ENCODE peak calls at places on chromosomes 3 and 15, in five cellular contexts. One of them, this sample, is unnamed.

GRCh38 chr3:7445331-7445730 is 584.4 kb downstream of the GRM7 start:
- DNase-seq in SK-N-SH: no peak
- DNase-seq in mammary epithelial cell: no peak
- DNase-seq in A549: no peak
- DNase-seq in ascending aorta: no peak
- DNase-seq in this sample: no peak

GRCh38 chr3:19881036-19881435 is 53.0 kb downstream of the EFHB start:
- DNase-seq in SK-N-SH: no peak
- DNase-seq in mammary epithelial cell: no peak
- DNase-seq in A549: no peak
- DNase-seq in ascending aorta: no peak
- DNase-seq in this sample: no peak

GRCh38 chr3:14318638-14319037 is 83.8 kb upstream of the SLC6A6 start:
- DNase-seq in SK-N-SH: no peak
- DNase-seq in mammary epithelial cell: no peak
- DNase-seq in A549: no peak
- DNase-seq in ascending aorta: no peak
- DNase-seq in this sample: no peak

GRCh38 chr3:119309591-119309990 is 15.4 kb downstream of the ARHGAP31 start:
- DNase-seq in SK-N-SH: no peak
- DNase-seq in mammary epithelial cell: no peak
- DNase-seq in A549: no peak
- DNase-seq in ascending aorta: no peak
- DNase-seq in this sample: no peak

GRCh38 chr3:25027639-25028038 is 400.4 kb upstream of the RARB start:
- DNase-seq in SK-N-SH: no peak
- DNase-seq in mammary epithelial cell: no peak
- DNase-seq in A549: no peak
- DNase-seq in ascending aorta: no peak
- DNase-seq in this sample: no peak

GRCh38 chr3:82048711-82049110 is 287.3 kb upstream of the GBE1 start:
- DNase-seq in SK-N-SH: no peak
- DNase-seq in mammary epithelial cell: peak
- DNase-seq in A549: no peak
- DNase-seq in ascending aorta: no peak
- DNase-seq in this sample: no peak

GRCh38 chr3:171184372-171184771 is 157.9 kb upstream of the SLC2A2 start:
- DNase-seq in SK-N-SH: no peak
- DNase-seq in mammary epithelial cell: no peak
- DNase-seq in A549: no peak
- DNase-seq in ascending aorta: no peak
- DNase-seq in this sample: no peak

GRCh38 chr15:95247068-95247984 is 1016.0 kb downstream of the MCTP2 start:
- DNase-seq in SK-N-SH: no peak
- DNase-seq in mammary epithelial cell: peak
- DNase-seq in A549: peak
- DNase-seq in ascending aorta: no peak
- DNase-seq in this sample: peak

GRCh38 chr3:49018707-49019006 is 277 bp upstream of the DALRD3 start:
- DNase-seq in SK-N-SH: no peak
- DNase-seq in mammary epithelial cell: no peak
- DNase-seq in A549: no peak
- DNase-seq in ascending aorta: no peak
- DNase-seq in this sample: no peak

GRCh38 chr3:49017978-49018706 is at the start of gene DALRD3:
- DNase-seq in SK-N-SH: peak
- DNase-seq in mammary epithelial cell: peak
- DNase-seq in A549: peak
- DNase-seq in ascending aorta: no peak
- DNase-seq in this sample: peak

GRCh38 chr3:49020335-49021212 is 1.3 kb upstream of the NDUFAF3 start:
- DNase-seq in SK-N-SH: peak
- DNase-seq in mammary epithelial cell: no peak
- DNase-seq in A549: no peak
- DNase-seq in ascending aorta: no peak
- DNase-seq in this sample: peak

GRCh38 chr3:49021213-49021812 is 608 bp upstream of the NDUFAF3 start:
- DNase-seq in SK-N-SH: peak
- DNase-seq in mammary epithelial cell: peak
- DNase-seq in A549: peak
- DNase-seq in ascending aorta: peak
- DNase-seq in this sample: peak

DNA sequence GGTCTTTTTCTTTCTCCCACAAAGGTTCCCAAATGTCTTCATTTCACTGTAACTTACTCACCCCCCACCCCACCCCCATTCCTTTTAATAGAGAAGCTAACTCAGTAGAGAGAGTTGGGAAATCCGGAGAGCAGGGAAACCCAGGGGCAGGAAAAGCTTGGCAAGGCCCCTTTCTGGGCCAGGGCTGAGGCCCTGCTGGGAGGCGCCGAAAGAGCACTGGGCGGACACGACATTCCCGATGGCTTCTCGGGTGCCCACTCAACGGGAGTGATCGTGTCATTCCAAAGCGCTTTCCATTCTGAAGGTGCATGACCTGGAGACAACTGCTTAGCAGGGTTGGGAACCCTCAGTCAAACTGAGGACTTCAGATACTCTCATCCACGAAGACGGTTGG is 1.6 kb upstream of the DALRD3 start:
- DNase-seq in SK-N-SH: no peak
- DNase-seq in mammary epithelial cell: no peak
- DNase-seq in A549: no peak
- DNase-seq in ascending aorta: no peak
- DNase-seq in this sample: no peak
- H3K4me3 ChIP-seq in SK-N-SH: peak
- H3K4me3 ChIP-seq in mammary epithelial cell: peak
- H3K4me3 ChIP-seq in A549: peak
- H3K4me3 ChIP-seq in ascending aorta: peak
- H3K4me3 ChIP-seq in this sample: peak

GRCh38 chr3:195105841-195106417 is 165.0 kb downstream of the XXYLT1 start:
- DNase-seq in SK-N-SH: no peak
- DNase-seq in mammary epithelial cell: no peak
- DNase-seq in A549: no peak
- DNase-seq in ascending aorta: no peak
- DNase-seq in this sample: no peak
- H3K4me3 ChIP-seq in SK-N-SH: no peak
- H3K4me3 ChIP-seq in mammary epithelial cell: peak
- H3K4me3 ChIP-seq in A549: no peak
- H3K4me3 ChIP-seq in ascending aorta: peak
- H3K4me3 ChIP-seq in this sample: no peak

DNA sequence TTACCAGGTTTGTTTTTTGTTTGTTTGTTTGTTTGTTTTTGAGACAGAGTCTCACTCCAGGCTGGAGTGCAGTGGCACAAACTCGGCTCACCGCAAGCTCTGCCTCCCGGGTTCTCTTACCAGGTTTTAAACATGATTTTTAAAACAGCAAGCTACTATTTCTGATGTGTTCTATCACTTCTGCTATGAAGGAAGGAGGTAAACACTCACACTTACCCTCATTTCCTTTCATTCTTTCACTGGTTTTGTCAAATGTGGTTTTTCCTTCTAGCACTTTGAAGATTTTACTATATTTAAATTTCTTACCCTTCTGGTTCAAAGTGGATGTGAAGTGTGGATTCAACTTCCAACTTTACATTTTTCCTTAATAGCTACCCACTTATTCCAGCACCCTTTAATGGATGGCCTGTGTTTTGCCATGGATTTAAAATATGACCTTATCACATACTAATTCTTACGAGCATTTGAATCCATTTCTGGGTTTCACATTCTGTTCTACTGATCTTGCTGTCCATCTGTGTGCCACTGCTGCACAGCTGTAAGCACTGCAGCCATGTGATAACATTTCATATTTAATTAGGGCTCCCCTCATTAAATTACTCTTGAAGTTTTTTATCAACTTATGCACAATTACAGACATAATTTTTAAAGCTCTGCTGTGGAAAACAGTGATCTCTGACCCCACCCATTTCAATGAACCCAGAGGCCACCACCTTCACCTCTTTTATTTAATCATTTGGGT is 42.3 kb downstream of the TXNRD3 start:
- DNase-seq in SK-N-SH: peak
- DNase-seq in mammary epithelial cell: no peak
- DNase-seq in A549: no peak
- DNase-seq in ascending aorta: no peak
- DNase-seq in this sample: no peak
- H3K4me3 ChIP-seq in SK-N-SH: no peak
- H3K4me3 ChIP-seq in mammary epithelial cell: no peak
- H3K4me3 ChIP-seq in A549: no peak
- H3K4me3 ChIP-seq in ascending aorta: no peak
- H3K4me3 ChIP-seq in this sample: no peak

DNA sequence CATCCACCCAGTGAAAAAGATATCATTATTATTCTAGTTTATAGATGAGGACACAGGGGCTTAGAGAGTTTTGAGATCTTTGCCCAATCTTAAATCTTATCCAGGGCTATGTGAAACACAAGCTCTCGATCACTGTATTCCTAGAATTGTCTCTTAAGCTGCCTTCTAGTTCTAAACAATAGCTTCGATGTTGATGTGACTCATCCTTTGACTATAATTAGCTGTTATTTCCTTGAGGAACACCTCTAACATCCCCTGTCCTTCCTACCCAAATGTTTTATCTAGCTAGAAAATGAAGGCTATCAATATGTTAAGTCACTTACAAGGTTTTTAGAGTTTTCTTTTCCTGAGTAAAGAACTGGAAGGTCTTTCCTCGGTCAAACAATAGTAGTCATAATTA is 83.1 kb upstream of the STAC start:
- DNase-seq in SK-N-SH: no peak
- DNase-seq in mammary epithelial cell: no peak
- DNase-seq in A549: no peak
- DNase-seq in ascending aorta: no peak
- DNase-seq in this sample: no peak
- H3K4me3 ChIP-seq in SK-N-SH: no peak
- H3K4me3 ChIP-seq in mammary epithelial cell: no peak
- H3K4me3 ChIP-seq in A549: no peak
- H3K4me3 ChIP-seq in ascending aorta: no peak
- H3K4me3 ChIP-seq in this sample: no peak

GRCh38 chr3:155661042-155661441 is 83.8 kb downstream of the PLCH1 start:
- DNase-seq in SK-N-SH: no peak
- DNase-seq in mammary epithelial cell: no peak
- DNase-seq in A549: no peak
- DNase-seq in ascending aorta: no peak
- DNase-seq in this sample: no peak
- H3K4me3 ChIP-seq in SK-N-SH: no peak
- H3K4me3 ChIP-seq in mammary epithelial cell: no peak
- H3K4me3 ChIP-seq in A549: no peak
- H3K4me3 ChIP-seq in ascending aorta: no peak
- H3K4me3 ChIP-seq in this sample: no peak

GRCh38 chr3:66441692-66442091 is 59.1 kb downstream of the LRIG1 start:
- DNase-seq in SK-N-SH: no peak
- DNase-seq in mammary epithelial cell: no peak
- DNase-seq in A549: no peak
- DNase-seq in ascending aorta: no peak
- DNase-seq in this sample: no peak
- H3K4me3 ChIP-seq in SK-N-SH: no peak
- H3K4me3 ChIP-seq in mammary epithelial cell: no peak
- H3K4me3 ChIP-seq in A549: no peak
- H3K4me3 ChIP-seq in ascending aorta: no peak
- H3K4me3 ChIP-seq in this sample: no peak